ENCODE peak calls at places on chromosomes 16 and 17, in ten cellular contexts. D, P, F, W, J, O, Y, A, R and S are unnamed samples.

GRCh38 chr17:75816693-75817092 is 27.5 kb downstream of the UNC13D start:
- DNase-seq in D (peak), P (no peak), F (no peak), W (no peak), J (no peak), O (no peak), Y (no peak), A (no peak), R (no peak), S (no peak)

GRCh38 chr17:8192070-8192815 is 2.3 kb upstream of the BORCS6 start:
- DNase-seq in D (peak), P (no peak), F (peak), W (peak), J (peak), O (no peak), Y (peak), A (no peak), R (peak), S (no peak)

GRCh38 chr16:50487528-50487927 is 60.7 kb upstream of the NKD1 start:
- DNase-seq in D (no peak), P (no peak), F (no peak), W (no peak), J (no peak), O (no peak), Y (no peak), A (no peak), R (no peak), S (no peak)

GRCh38 chr16:75965504-75966374 is 239.4 kb upstream of the CPHXL start:
- DNase-seq in D (no peak), P (no peak), F (no peak), W (no peak), J (no peak), O (no peak), Y (no peak), A (no peak), R (no peak), S (no peak)

GRCh38 chr17:39867084-39867890 is 715 bp upstream of the ZPBP2 start:
- DNase-seq in D (no peak), P (peak), F (peak), W (peak), J (no peak), O (no peak), Y (no peak), A (peak), R (no peak), S (no peak)

GRCh38 chr17:27603446-27603820 is 27.6 kb upstream of the LGALS9 start:
- DNase-seq in D (no peak), P (no peak), F (no peak), W (no peak), J (no peak), O (no peak), Y (no peak), A (no peak), R (no peak), S (no peak)

GRCh38 chr17:49739662-49740271 is 24.2 kb downstream of the FAM117A start:
- DNase-seq in D (peak), P (peak), F (peak), W (peak), J (no peak), O (peak), Y (no peak), A (peak), R (no peak), S (no peak)

GRCh38 chr16:29678691-29679267 is at the start of gene QPRT:
- DNase-seq in D (peak), P (no peak), F (no peak), W (no peak), J (no peak), O (peak), Y (peak), A (no peak), R (peak), S (no peak)

GRCh38 chr17:7992516-7992915 is 9.9 kb upstream of the GUCY2D start:
- DNase-seq in D (no peak), P (no peak), F (no peak), W (no peak), J (no peak), O (no peak), Y (no peak), A (no peak), R (peak), S (no peak)

GRCh38 chr16:49602201-49603041 is 228.8 kb downstream of the C16orf78 start:
- DNase-seq in D (no peak), P (no peak), F (no peak), W (no peak), J (no peak), O (no peak), Y (peak), A (peak), R (no peak), S (peak)

GRCh38 chr17:10197721-10198508 is 491 bp downstream of the GAS7 start:
- DNase-seq in D (peak), P (no peak), F (no peak), W (no peak), J (no peak), O (no peak), Y (peak), A (peak), R (no peak), S (no peak)

GRCh38 chr17:43608313-43608712 is 53.4 kb downstream of the MEOX1 start:
- DNase-seq in D (no peak), P (no peak), F (no peak), W (no peak), J (no peak), O (no peak), Y (no peak), A (no peak), R (peak), S (no peak)

GRCh38 chr16:84929421-84930297 is 81.7 kb downstream of the ZDHHC7 start:
- DNase-seq in D (peak), P (no peak), F (no peak), W (no peak), J (no peak), O (no peak), Y (no peak), A (peak), R (no peak), S (no peak)

GRCh38 chr16:31696968-31697743 is 169.5 kb downstream of the AHSP start:
- DNase-seq in D (no peak), P (no peak), F (no peak), W (no peak), J (peak), O (peak), Y (no peak), A (no peak), R (peak), S (peak)

GRCh38 chr16:24534634-24535033 is 4.7 kb upstream of the RBBP6 start:
- DNase-seq in D (no peak), P (no peak), F (no peak), W (no peak), J (no peak), O (no peak), Y (no peak), A (no peak), R (peak), S (no peak)

GRCh38 chr16:57446530-57447141 is 549 bp downstream of the CIAPIN1 start:
- DNase-seq in D (peak), P (no peak), F (no peak), W (no peak), J (no peak), O (no peak), Y (no peak), A (no peak), R (peak), S (no peak)

GRCh38 chr16:89701425-89702406 is at the start of gene SPATA2L:
- DNase-seq in D (peak), P (peak), F (peak), W (peak), J (peak), O (peak), Y (peak), A (peak), R (peak), S (no peak)

GRCh38 chr17:63772801-63773271 is 561 bp downstream of the CCDC47 start:
- DNase-seq in D (no peak), P (no peak), F (no peak), W (no peak), J (no peak), O (no peak), Y (no peak), A (no peak), R (peak), S (no peak)

GRCh38 chr16:13391337-13391736 is 489.9 kb downstream of the SHISA9 start:
- DNase-seq in D (no peak), P (no peak), F (no peak), W (no peak), J (no peak), O (no peak), Y (no peak), A (no peak), R (no peak), S (no peak)

GRCh38 chr16:68319185-68319908 is 8.5 kb downstream of the PRMT7 start:
- DNase-seq in D (no peak), P (no peak), F (no peak), W (no peak), J (no peak), O (no peak), Y (no peak), A (no peak), R (no peak), S (no peak)

GRCh38 chr17:19716108-19717030 is at the start of gene SLC47A2:
- DNase-seq in D (peak), P (no peak), F (no peak), W (no peak), J (no peak), O (no peak), Y (peak), A (no peak), R (no peak), S (no peak)

GRCh38 chr16:80804451-80805383 is at the start of gene CDYL2:
- DNase-seq in D (peak), P (peak), F (peak), W (no peak), J (peak), O (no peak), Y (peak), A (peak), R (peak), S (no peak)

GRCh38 chr17:79941088-79942010 is 94.3 kb downstream of the TBC1D16 start:
- DNase-seq in D (peak), P (no peak), F (no peak), W (no peak), J (no peak), O (no peak), Y (peak), A (peak), R (no peak), S (no peak)

GRCh38 chr16:1958715-1959268 is 546 bp upstream of the NDUFB10 start:
- DNase-seq in D (peak), P (no peak), F (no peak), W (no peak), J (no peak), O (no peak), Y (no peak), A (peak), R (no peak), S (no peak)

GRCh38 chr16:83530293-83530692 is 277.5 kb upstream of the HSBP1 start:
- DNase-seq in D (no peak), P (no peak), F (no peak), W (no peak), J (peak), O (no peak), Y (no peak), A (no peak), R (peak), S (no peak)

GRCh38 chr16:67110136-67110847 is 551 bp downstream of the PHAF1 start:
- DNase-seq in D (no peak), P (no peak), F (peak), W (no peak), J (no peak), O (peak), Y (no peak), A (no peak), R (no peak), S (peak)

GRCh38 chr17:44907696-44908470 is 7.4 kb downstream of the GFAP start:
- DNase-seq in D (no peak), P (no peak), F (no peak), W (no peak), J (no peak), O (no peak), Y (no peak), A (peak), R (no peak), S (no peak)

GRCh38 chr16:14629612-14629918 is 495 bp downstream of the PARN start:
- DNase-seq in D (no peak), P (no peak), F (no peak), W (no peak), J (no peak), O (no peak), Y (no peak), A (no peak), R (peak), S (no peak)

GRCh38 chr16:10625595-10626357 is 45.4 kb upstream of the EMP2 start:
- DNase-seq in D (no peak), P (no peak), F (no peak), W (no peak), J (no peak), O (no peak), Y (no peak), A (no peak), R (peak), S (no peak)

GRCh38 chr17:79305376-79305775 is 230.8 kb downstream of the ENGASE start:
- DNase-seq in D (no peak), P (no peak), F (no peak), W (no peak), J (no peak), O (no peak), Y (no peak), A (no peak), R (no peak), S (no peak)

GRCh38 chr17:18362509-18363020 is 785 bp downstream of the SHMT1 start:
- DNase-seq in D (peak), P (no peak), F (no peak), W (peak), J (no peak), O (no peak), Y (peak), A (no peak), R (peak), S (no peak)